ENCODE peak calls at places on chromosome 9, in five cellular contexts. P, L, Z, T and O are unnamed samples.
A peak's percentile ranks its signal among the peaks of the same experiment; 100 is the strongest.

GRCh38 chr9:75715360-75715759 is 175.1 kb upstream of the PCSK5 start:
- DNase-seq in L (no peak), T (no peak), Z (no peak), P (no peak), O (no peak)

GRCh38 chr9:114721491-114722362 is 39.7 kb upstream of the TEX48 start:
- DNase-seq in L (no peak), T (no peak), Z (peak; percentile 81), P (no peak), O (no peak)

GRCh38 chr9:126430124-126430523 is 103.5 kb downstream of the MVB12B start:
- DNase-seq in Z (no peak), L (peak; percentile 80), P (no peak), T (no peak), O (no peak)

GRCh38 chr9:93678199-93679019 is 102.0 kb downstream of the PHF2 start:
- DNase-seq in L (peak; percentile 81), P (no peak), T (no peak), Z (no peak), O (no peak)

GRCh38 chr9:10251490-10251889 is 361.3 kb downstream of the PTPRD start:
- DNase-seq in L (no peak), Z (no peak), P (no peak), T (no peak), O (no peak)

GRCh38 chr9:3884736-3885135 is 358.9 kb upstream of the RFX3 start:
- DNase-seq in L (no peak), P (no peak), Z (no peak), T (no peak), O (no peak)

GRCh38 chr9:33044677-33045282 is 19.7 kb downstream of the DNAJA1 start:
- DNase-seq in P (no peak), L (no peak), Z (no peak), T (peak; percentile 32), O (no peak)

GRCh38 chr9:112447283-112447761 is 39.3 kb upstream of the KIAA1958 start:
- DNase-seq in Z (peak; percentile 35), T (no peak), P (no peak), L (no peak), O (no peak)

GRCh38 chr9:113591899-113592625 is 128.5 kb downstream of the RGS3 start:
- DNase-seq in L (no peak), Z (no peak), P (no peak), T (no peak), O (no peak)

GRCh38 chr9:113590991-113591898 is 127.7 kb downstream of the RGS3 start:
- DNase-seq in L (peak; percentile 97), P (no peak), Z (peak; percentile 52), T (peak; percentile 86), O (no peak)

GRCh38 chr9:113594484-113595299 is 131.2 kb downstream of the RGS3 start:
- DNase-seq in P (no peak), T (no peak), Z (no peak), L (no peak), O (no peak)

GRCh38 chr9:113592806-113593575 is 129.5 kb downstream of the RGS3 start:
- DNase-seq in Z (no peak), T (no peak), L (no peak), P (no peak), O (no peak)

DNA sequence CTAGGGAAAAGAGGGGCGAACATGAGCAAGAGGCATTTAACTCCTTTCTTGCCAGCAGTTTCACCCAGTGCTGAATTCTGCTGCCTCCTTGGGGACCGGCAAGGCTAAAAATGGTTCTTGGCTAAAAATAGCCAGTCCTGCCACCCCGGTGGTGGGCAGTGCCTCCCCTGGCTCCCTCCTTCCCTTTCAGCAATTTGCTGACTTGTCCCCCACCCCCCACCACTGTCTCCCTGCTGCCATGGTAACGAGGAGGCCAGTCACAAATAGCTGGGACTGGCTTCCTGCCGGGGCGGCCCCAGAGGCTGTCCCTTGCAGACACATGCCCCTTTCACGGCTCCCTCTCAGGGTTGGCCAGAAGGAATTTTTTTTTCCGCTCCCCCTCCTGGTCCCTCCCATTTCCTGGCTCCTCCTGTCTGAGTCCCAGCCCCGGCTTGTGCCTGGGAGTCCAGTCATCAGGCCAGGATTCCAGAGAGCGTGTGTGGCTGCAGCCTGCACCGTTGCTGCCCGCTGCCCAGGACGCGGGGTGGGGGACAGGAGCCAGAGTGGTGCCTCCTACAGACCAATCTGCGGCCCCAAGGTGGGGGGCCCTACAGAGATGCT is 130.3 kb downstream of the RGS3 start:
- DNase-seq in L (peak; percentile 95), Z (peak; percentile 99), P (no peak), T (peak; percentile 98), O (no peak)
- H3K4me3 ChIP-seq in L (no peak overlapping the region), Z (peak overlapping the region; percentile 83), P (no peak overlapping the region), T (peak overlapping the region; percentile 50), O (no peak overlapping the region)

GRCh38 chr9:82763631-82764030 is 299.3 kb downstream of the RASEF start:
- DNase-seq in P (no peak), L (no peak), Z (no peak), T (no peak), O (peak; percentile 91)
- H3K4me3 ChIP-seq in P (no peak overlapping the region), L (no peak overlapping the region), Z (no peak overlapping the region), T (no peak overlapping the region), O (no peak overlapping the region)

GRCh38 chr9:136565722-136566552 is 20.1 kb upstream of the NOTCH1 start:
- DNase-seq in P (no peak), T (no peak), Z (no peak), L (no peak), O (no peak)

GRCh38 chr9:136566553-136566895 is 20.7 kb upstream of the NOTCH1 start:
- DNase-seq in T (no peak), L (no peak), Z (no peak), P (no peak), O (no peak)

GRCh38 chr9:136568288-136569081 is 22.6 kb upstream of the NOTCH1 start:
- DNase-seq in T (no peak), L (no peak), Z (no peak), P (no peak), O (no peak)

GRCh38 chr9:136566899-136567298 is 21.1 kb upstream of the NOTCH1 start:
- DNase-seq in P (no peak), Z (no peak), T (no peak), L (no peak), O (no peak)

DNA sequence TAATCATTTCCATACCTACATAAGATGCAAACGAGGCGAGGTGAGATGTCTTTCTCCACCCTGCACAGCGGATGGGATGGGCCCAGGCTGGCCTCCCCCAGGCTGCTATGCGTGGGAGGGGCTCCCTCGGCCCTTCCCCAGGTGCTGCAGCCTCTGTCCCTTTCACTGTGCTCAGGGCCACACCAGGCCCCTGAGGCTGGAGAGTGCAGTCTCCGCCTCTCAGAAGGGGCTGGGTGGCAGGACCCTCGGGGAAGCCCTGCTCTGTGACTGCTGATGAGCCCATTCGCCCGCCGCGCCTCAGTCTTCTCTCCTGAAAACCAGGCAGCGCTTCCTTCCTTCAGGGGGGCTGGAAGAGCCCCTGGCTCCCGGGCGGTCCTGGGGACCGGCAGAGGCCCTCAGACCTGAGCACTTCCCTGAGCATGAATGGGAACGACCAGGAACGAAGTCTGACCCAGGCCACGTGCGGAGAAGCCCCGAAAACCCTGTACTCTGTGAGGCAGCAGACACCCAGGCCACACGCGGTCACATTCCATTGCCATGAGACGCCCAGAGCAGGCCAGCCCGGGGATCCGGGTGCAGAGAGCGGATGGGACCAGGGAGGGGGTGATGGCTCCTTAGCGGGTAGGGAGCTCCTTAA is 21.9 kb upstream of the NOTCH1 start:
- DNase-seq in L (peak; percentile 95), T (no peak), P (no peak), Z (peak; percentile 85), O (no peak)
- H3K4me3 ChIP-seq in L (no peak overlapping the region), T (no peak overlapping the region), P (no peak overlapping the region), Z (no peak overlapping the region), O (no peak overlapping the region)

DNA sequence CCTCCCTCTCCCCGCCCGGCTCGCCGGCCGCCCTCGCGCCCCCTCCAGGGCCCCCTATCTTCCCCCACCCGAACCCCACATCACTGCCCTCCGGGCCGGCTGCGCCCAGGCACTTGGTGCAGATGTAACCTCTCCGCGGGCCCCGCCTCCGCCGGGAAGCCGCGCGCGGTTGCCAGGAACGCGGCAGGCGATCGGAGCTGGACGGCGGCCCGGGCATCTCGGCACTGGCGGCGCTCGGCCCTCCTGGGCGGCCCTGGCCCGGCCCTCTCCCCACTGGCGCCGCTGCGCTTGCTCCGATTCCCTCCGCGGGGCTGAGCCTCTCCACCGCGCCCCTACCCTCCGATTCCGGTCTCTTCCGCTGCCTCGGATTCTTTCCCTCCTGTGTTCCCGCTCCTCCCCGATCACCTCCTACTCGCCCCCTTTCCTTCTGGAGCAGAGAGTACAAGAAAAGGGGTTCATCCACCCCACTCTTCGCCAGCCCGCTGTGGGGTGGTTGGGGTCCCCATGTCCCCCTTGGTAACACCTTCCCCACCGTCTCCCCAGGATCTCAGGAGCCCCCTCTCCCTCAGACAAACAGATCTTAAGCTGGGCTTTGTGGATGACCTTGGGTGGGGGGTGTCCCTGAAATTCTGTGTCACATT is 70.6 kb downstream of the C9orf50 start:
- DNase-seq in Z (peak; percentile 70), P (no peak), T (peak; percentile 80), L (peak; percentile 96), O (no peak)
- H3K4me3 ChIP-seq in Z (peak overlapping the region; percentile 48), P (peak overlapping the region; percentile 29), T (peak overlapping the region; percentile 34), L (no peak overlapping the region), O (no peak overlapping the region)

GRCh38 chr9:127848756-127849504 is 5.5 kb downstream of the ENG start:
- DNase-seq in P (no peak), L (no peak), Z (no peak), T (no peak), O (no peak)

GRCh38 chr9:127847155-127847463 is 7.3 kb downstream of the ENG start:
- DNase-seq in Z (no peak), L (no peak), P (no peak), T (peak; percentile 57), O (no peak)

GRCh38 chr9:127844821-127845359 is 9.6 kb downstream of the ENG start:
- DNase-seq in P (no peak), L (no peak), T (no peak), Z (no peak), O (no peak)

GRCh38 chr9:127847833-127848755 is 6.4 kb downstream of the ENG start:
- DNase-seq in Z (no peak), T (no peak), L (no peak), P (no peak), O (no peak)

DNA sequence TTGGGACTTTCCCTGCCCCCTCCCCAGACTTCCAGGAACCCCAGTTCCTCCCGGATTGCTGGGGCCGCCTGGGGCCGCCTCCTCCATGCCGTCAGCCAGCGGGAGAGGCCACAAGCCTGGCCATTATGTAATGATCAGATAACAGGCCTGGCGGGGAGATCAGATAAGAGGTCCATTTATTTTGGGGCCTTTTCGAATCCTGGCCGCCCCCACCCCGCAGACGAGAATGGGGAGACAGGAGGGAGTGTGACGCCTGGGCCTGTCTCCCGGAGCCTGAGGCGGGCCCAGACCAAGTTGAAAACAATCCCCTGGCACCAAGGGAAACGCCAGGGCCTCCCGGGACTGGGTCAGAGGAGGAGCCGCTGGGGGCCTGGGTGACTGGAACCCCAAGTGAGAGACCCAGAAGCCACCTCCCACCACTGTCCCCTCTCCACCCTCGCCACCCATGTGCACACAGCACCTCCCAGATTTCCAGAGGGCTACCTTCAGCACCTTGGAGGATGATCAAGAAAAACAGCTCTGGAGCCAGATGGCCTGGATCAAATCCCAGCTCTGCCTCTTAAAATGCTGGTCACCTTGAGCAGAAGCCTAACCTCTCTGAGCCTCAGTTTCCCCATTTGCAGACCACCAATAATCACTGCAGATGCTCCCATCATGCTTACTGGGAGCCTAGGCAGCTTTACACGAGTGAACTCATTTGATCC is 7.9 kb downstream of the ENG start:
- DNase-seq in Z (no peak), T (no peak), L (no peak), P (no peak), O (no peak)
- H3K4me3 ChIP-seq in Z (no peak overlapping the region), T (no peak overlapping the region), L (no peak overlapping the region), P (no peak overlapping the region), O (no peak overlapping the region)

GRCh38 chr9:131255731-131256197 is 20.5 kb downstream of the FAM78A start:
- DNase-seq in T (no peak), Z (no peak), P (no peak), L (no peak), O (no peak)
- H3K4me3 ChIP-seq in T (no peak overlapping the region), Z (no peak overlapping the region), P (peak overlapping the region; percentile 6), L (no peak overlapping the region), O (peak overlapping the region; percentile 55)